ENCODE peak calls at places on chromosomes 2 and 18, in seven cellular contexts. N is right lobe of liver, F is endothelial cell of umbilical vein, I is lower lobe of right lung, W is A673, V is psoas muscle, C is lung. M is an unnamed sample.

GRCh38 chr2:168814046-168814445 is 11.6 kb downstream of the NOSTRIN start:
- DNase-seq in N (no peak), F (no peak), I (no peak), W (no peak), V (no peak), C (no peak), M (no peak)

GRCh38 chr18:80095414-80095813 is 13.6 kb upstream of the ADNP2 start:
- DNase-seq in N (no peak), F (no peak), I (no peak), W (no peak), V (no peak), C (no peak), M (no peak)

GRCh38 chr2:187365315-187365714 is 82.7 kb downstream of the CALCRL start:
- DNase-seq in N (no peak), F (no peak), I (no peak), W (no peak), V (no peak), C (no peak), M (no peak)

GRCh38 chr2:174681983-174682577 is 82.2 kb downstream of the CHRNA1 start:
- DNase-seq in N (peak), F (peak), I (peak), W (no peak), V (peak), C (no peak), M (peak)

GRCh38 chr2:225254363-225254762 is 145.1 kb upstream of the NYAP2 start:
- DNase-seq in N (no peak), F (no peak), I (no peak), W (no peak), V (no peak), C (no peak), M (no peak)

GRCh38 chr2:74862268-74862964 is 28.5 kb downstream of the HK2 start:
- DNase-seq in N (no peak), F (no peak), I (no peak), W (no peak), V (no peak), C (no peak), M (no peak)

GRCh38 chr2:12738112-12738485 is 21.4 kb downstream of the TRIB2 start:
- DNase-seq in N (no peak), F (peak), I (no peak), W (no peak), V (no peak), C (no peak), M (no peak)

GRCh38 chr2:77839102-77839501 is 316.9 kb upstream of the LRRTM4 start:
- DNase-seq in N (no peak), F (no peak), I (no peak), W (no peak), V (no peak), C (no peak), M (no peak)

GRCh38 chr2:31335921-31336570 is 78.5 kb downstream of the XDH start:
- DNase-seq in N (no peak), F (no peak), I (no peak), W (no peak), V (no peak), C (peak), M (no peak)

DNA sequence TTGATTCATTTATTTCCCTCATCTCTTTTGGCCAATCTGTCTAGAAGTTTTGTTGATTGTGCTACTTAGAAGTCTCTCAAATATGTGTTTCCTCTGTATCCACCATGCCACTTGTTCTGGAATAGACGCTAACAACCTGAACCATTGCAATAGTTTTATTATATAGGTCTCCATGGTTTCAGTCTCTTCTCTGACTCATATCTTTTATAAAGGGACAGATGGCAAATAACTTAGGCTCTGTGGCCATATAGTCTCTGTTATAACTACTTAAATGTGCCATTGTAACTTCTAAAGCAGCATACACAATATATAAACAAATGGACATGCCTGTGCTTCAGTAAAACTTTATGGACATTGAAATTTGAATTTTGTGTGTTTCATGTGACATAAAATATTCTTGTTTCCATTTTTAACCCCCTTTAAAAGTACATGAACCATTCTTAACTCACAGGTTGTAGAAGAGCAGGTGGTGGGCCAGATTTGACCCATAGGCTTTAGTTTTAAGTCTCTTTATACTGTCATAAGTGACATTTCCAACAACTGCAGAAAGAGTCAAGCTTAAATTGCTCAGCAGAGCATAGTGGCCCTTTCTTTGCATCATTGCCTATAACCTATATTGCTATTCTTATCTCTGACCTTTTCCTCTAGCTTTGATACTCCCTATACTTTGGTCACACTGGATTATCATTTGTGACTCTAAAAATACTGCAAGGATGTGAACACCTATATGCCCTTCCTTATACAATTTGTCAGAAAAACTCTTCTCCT is 123.8 kb downstream of the MC4R start:
- DNase-seq in N (no peak), F (no peak), I (no peak), W (peak), V (no peak), C (no peak), M (no peak)
- H3K27ac ChIP-seq in N (no peak), F (no peak), I (no peak), W (no peak), V (no peak), C (no peak), M (no peak)

GRCh38 chr2:182319556-182319955 is 107.3 kb downstream of the PDE1A start:
- DNase-seq in N (no peak), F (no peak), I (no peak), W (peak), V (no peak), C (no peak), M (no peak)

GRCh38 chr2:182321096-182321495 is 105.7 kb downstream of the PDE1A start:
- DNase-seq in N (no peak), F (no peak), I (no peak), W (no peak), V (no peak), C (no peak), M (no peak)

GRCh38 chr2:182318466-182319309 is 108.1 kb downstream of the PDE1A start:
- DNase-seq in N (no peak), F (peak), I (no peak), W (peak), V (no peak), C (no peak), M (no peak)

GRCh38 chr2:182320106-182320505 is 106.7 kb downstream of the PDE1A start:
- DNase-seq in N (no peak), F (no peak), I (no peak), W (no peak), V (no peak), C (no peak), M (no peak)

DNA sequence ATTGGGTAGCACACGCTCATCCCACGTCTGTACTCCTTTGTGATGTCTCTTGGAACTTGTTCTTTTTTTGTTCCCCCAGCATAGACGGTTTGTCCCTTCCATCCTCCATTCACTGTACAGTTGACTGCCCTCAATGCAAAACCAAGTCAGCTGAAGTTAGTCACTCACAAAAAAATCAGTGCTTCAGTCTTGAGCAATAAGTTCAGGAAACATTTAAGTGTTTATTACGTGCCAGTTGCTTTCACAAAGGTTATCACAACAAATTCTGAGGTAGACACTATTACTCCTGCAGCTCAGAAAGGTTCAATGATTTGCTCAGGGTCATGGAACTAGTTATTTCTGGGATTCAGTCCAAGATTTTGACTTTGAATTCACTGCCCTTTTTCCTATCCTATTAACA is 102.2 kb downstream of the PDE1A start:
- DNase-seq in N (no peak), F (peak), I (no peak), W (no peak), V (no peak), C (no peak), M (no peak)
- H3K4me3 ChIP-seq in N (no peak), F (no peak), I (no peak), W (no peak), V (no peak), C (no peak), M (no peak)

GRCh38 chr18:55400590-55401274 is 187.3 kb downstream of the TCF4 start:
- DNase-seq in N (no peak), F (peak), I (no peak), W (peak), V (no peak), C (no peak), M (no peak)

GRCh38 chr18:55401275-55401620 is 186.7 kb downstream of the TCF4 start:
- DNase-seq in N (no peak), F (no peak), I (no peak), W (no peak), V (no peak), C (no peak), M (no peak)

GRCh38 chr18:55396267-55396905 is 191.6 kb downstream of the TCF4 start:
- DNase-seq in N (no peak), F (no peak), I (no peak), W (peak), V (no peak), C (no peak), M (no peak)

GRCh38 chr18:55396979-55397378 is 191.0 kb downstream of the TCF4 start:
- DNase-seq in N (no peak), F (no peak), I (no peak), W (no peak), V (no peak), C (no peak), M (no peak)

DNA sequence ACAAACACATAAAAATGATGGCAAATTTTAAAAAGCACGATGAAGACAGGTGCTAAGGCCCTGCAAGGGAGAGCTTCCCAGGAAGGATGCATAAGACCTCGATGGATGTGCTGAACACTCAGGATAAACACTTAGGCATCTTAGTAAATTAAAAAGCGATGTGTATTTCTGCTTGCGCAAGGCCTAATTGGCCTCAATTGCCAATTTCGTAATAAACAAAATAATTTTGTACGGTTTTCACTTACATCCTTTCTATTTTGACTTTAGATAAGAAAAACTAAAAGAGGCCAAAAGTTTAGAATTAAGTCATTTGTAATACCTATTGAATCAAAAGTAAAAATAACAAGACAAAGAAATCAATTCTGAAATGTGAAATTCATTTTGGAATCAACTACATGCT is 189.1 kb downstream of the TCF4 start:
- DNase-seq in N (no peak), F (no peak), I (no peak), W (no peak), V (no peak), C (no peak), M (no peak)
- H3K27ac ChIP-seq in N (no peak), F (no peak), I (no peak), W (peak), V (peak), C (no peak), M (no peak)

DNA sequence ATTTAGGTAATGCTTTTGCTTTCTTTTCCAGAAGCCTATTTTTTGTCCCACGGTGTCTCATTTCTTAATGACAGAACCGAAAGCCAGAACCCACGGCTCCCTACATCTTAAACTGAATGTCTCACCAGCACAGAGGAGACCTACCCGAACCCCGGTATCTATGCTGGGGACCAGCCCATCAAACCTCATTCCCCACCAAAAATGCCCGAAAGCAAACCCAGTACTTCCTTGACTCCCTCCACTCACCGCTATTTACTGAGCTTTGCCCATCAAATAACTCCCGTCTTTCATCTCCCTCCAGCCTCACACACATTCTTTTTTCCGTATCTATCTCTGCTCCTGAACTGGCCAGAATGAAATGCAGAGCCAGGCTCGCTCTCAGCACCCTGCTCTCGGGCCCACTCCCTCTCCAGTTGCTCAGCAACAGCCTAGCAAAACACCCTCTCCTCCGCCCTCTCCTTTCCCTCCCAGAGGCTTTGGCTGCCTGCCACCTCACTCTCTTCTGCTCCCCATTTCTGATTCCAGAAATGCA is 4.1 kb downstream of the IGFBP5 start:
- DNase-seq in N (no peak), F (no peak), I (peak), W (peak), V (peak), C (peak), M (no peak)
- H3K4me3 ChIP-seq in N (no peak), F (no peak), I (peak), W (peak), V (peak), C (no peak), M (no peak)

GRCh38 chr18:3510896-3511295 is 60.9 kb downstream of the TGIF1 start:
- DNase-seq in N (no peak), F (no peak), I (no peak), W (no peak), V (no peak), C (no peak), M (no peak)
- H3K27ac ChIP-seq in N (no peak), F (no peak), I (no peak), W (no peak), V (no peak), C (no peak), M (no peak)

DNA sequence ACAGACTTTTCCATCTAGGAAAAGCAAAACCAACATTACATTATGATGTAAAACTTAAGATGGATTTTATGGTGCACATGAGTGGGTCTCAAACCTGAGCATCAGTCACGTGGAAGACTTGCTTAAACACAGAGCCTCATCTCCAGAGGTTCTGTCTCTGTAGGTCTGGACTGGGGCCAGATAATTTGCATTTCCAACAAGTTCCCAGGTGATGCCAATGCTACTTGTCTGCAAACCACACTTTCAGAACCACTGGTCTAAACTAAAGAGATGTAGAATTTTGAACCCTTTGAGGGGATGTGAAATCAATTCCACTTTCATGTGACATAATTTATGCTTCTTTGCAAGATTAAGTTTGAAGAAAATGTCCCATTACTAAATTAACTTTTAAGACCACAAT is 522.8 kb downstream of the MBD2 start:
- DNase-seq in N (no peak), F (no peak), I (no peak), W (no peak), V (no peak), C (no peak), M (no peak)
- H3K4me3 ChIP-seq in N (no peak), F (no peak), I (no peak), W (no peak), V (no peak), C (no peak), M (no peak)

GRCh38 chr18:77479047-77479446 is 229.4 kb downstream of the GALR1 start:
- DNase-seq in N (no peak), F (no peak), I (no peak), W (no peak), V (no peak), C (no peak), M (no peak)

GRCh38 chr18:77478619-77479018 is 229.0 kb downstream of the GALR1 start:
- DNase-seq in N (no peak), F (no peak), I (no peak), W (no peak), V (no peak), C (no peak), M (no peak)

GRCh38 chr18:77481541-77481940 is 231.9 kb downstream of the GALR1 start:
- DNase-seq in N (no peak), F (no peak), I (no peak), W (no peak), V (no peak), C (no peak), M (no peak)

GRCh38 chr18:77486985-77487384 is 237.3 kb downstream of the GALR1 start:
- DNase-seq in N (no peak), F (no peak), I (no peak), W (no peak), V (no peak), C (no peak), M (no peak)

DNA sequence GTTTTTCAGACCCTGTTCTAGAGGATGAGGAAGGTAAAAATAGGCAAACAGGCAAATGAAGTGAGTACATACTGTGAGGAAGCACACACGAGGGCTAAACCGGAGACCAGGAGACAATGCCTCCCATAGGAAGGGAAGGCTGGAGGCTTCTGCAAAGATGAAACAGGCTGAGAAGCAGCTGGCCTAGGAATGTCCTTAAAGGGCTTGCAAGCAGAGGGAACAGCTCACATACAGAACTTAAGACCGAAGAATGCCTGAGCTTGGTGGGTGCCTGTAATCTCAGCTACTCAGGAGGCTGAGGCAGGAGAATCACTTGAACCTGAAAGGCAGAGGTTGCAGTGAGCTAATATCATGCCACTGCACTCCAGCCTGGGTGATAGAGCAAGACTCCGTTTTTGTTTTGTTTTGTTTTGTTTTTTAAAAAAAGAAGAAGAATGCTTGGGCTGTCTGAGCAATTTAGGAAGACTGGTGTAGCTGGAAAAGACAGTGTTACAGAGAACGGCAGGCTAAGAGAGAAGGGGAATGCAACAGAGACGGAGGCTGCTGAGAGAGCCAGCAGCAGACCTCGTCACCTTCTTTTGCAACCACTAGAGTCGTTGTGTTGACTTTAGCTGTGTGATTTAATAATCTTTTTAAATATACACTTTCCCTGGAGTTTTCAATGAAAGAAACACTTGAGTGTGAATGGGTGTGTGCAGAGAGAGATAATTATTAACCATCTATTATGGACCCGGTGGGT is 232.7 kb downstream of the GALR1 start:
- DNase-seq in N (no peak), F (no peak), I (no peak), W (no peak), V (no peak), C (no peak), M (no peak)
- H3K27ac ChIP-seq in N (no peak), F (no peak), I (no peak), W (no peak), V (no peak), C (no peak), M (no peak)